ENCODE peak calls at places on chromosome 16, in five cellular contexts. L, W, K, A and N are unnamed samples.

GRCh38 chr16:87344931-87345631 is 27.9 kb upstream of the C16orf95 start:
- DNase-seq in L (no peak), W (peak), K (no peak), A (no peak), N (no peak)

GRCh38 chr16:2704983-2705275 is 15.1 kb downstream of the PRSS27 start:
- DNase-seq in L (no peak), W (no peak), K (no peak), A (no peak), N (no peak)

GRCh38 chr16:74752258-74752657 is 22.4 kb downstream of the FA2H start:
- DNase-seq in L (no peak), W (no peak), K (no peak), A (no peak), N (no peak)

GRCh38 chr16:58047557-58048348 is 22.2 kb downstream of the MMP15 start:
- DNase-seq in L (no peak), W (no peak), K (no peak), A (no peak), N (no peak)

GRCh38 chr16:57141822-57142631 is 43.8 kb downstream of the PSME3IP1 start:
- DNase-seq in L (no peak), W (no peak), K (no peak), A (no peak), N (no peak)

GRCh38 chr16:35792516-35793285 is 2333.3 kb downstream of the TP53TG3F start:
- DNase-seq in L (no peak), W (no peak), K (no peak), A (no peak), N (no peak)

GRCh38 chr16:4558026-4558425 is 1.9 kb downstream of the C16orf96 start:
- DNase-seq in L (no peak), W (no peak), K (no peak), A (no peak), N (no peak)

GRCh38 chr16:3829631-3830536 is 50.6 kb downstream of the CREBBP start:
- DNase-seq in L (no peak), W (no peak), K (no peak), A (no peak), N (no peak)

GRCh38 chr16:49834496-49835009 is 21.4 kb downstream of the ZNF423 start:
- DNase-seq in L (no peak), W (no peak), K (no peak), A (peak), N (no peak)

GRCh38 chr16:6165330-6165984 is 1067.9 kb upstream of the EEF2KMT start:
- DNase-seq in L (no peak), W (no peak), K (peak), A (no peak), N (no peak)

GRCh38 chr16:10664720-10665126 is 30.0 kb downstream of the TEKT5 start:
- DNase-seq in L (peak), W (no peak), K (no peak), A (no peak), N (no peak)

GRCh38 chr16:57297856-57298255 is 13.4 kb upstream of the PLLP start:
- DNase-seq in L (no peak), W (peak), K (no peak), A (no peak), N (no peak)

DNA sequence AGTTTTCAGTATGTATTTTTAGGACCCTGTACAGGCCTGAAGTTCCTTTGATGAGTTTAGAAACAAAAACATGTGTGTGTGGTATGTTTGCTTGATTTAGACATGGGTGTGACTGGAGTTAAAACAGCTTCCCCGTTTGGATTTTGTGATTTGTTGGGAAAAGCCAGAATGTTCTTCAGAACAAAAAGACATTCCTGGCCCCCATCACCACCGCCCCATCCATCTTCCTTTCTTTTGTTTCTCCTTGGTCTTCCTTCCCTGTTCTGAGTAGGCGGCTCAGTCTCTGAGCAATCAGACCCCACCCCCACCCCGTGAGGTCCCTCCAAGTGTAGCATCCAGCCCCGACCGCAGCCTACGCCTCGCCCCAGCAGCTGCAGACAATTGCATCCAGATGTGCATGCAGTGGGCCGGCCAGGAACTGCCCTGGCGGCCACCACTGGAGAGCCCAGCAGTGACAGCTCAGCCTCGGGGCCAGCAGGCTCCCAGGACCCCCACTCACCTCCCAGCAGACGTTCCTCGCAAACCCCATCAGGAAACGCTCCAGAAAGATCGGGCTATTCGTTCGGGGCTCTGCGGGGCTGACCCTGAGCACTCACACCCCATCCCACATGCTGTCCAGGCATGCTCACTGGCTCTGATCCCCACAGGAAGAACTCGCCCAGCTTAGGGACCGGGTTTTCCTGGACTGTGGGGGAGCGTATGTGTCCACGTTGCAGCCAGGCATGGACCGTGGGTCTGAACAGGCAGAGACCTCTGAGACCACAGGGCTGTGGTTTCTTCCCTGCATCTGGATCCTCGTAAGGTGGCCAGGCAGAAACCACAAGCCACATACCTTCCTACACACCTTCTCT is 99.8 kb upstream of the CDH5 start:
- DNase-seq in L (no peak), W (no peak), K (no peak), A (peak), N (no peak)
- TF ChIP-seq CTCF in L (no peak), W (no peak), K (no peak), A (no peak), N (no peak)

GRCh38 chr16:82344157-82344556 is 174.1 kb upstream of the MPHOSPH6 start:
- DNase-seq in L (no peak), W (no peak), K (peak), A (no peak), N (no peak)
- TF ChIP-seq CTCF in L (peak), W (no peak), K (no peak), A (no peak), N (peak)

GRCh38 chr16:90026135-90026534 is 6.9 kb upstream of the DBNDD1 start:
- DNase-seq in L (no peak), W (no peak), K (peak), A (no peak), N (no peak)
- TF ChIP-seq CTCF in L (peak), W (no peak), K (no peak), A (no peak), N (no peak)

DNA sequence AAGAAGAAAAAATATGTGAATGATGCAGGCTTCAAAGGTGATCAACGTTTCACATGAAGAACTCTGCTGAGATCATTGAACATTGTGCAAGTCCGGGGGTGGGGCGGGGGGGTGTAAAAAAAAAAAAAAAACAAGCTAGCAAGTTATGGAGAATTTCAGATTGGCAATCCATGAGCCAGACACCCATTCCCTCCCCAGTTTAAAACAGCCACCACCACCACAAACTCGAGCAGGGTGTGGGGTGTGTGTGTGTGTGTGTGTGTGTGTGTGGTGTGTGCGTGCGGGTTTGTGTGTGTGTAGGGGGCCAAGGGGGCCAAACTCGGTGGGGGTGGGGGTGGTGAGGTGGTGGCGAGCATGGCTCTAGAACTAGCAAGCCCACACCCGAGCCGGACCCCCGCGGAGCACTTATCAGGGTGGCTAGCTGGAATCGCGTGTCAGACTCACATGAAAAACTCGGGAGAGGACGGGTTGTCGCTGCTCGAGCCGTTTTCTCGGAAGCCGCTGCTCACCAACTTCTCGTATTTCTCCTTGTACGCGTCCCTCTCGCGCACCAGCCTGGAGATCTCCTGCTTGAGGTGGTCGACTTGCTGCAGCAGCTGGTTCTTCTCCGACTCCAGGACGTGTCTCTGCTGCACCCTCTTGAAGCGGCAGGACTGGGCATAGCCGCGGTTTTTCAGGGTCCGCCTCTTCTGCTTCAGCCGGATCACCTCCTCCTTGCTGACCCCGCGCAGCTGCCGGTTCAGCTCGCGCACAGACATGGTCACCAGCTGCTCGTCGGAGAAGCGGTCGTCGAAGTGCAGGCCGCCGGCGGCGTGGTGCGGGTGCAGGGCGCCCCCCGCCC is 2.0 kb downstream of the MAF start:
- DNase-seq in L (peak), W (peak), K (peak), A (peak), N (peak)
- TF ChIP-seq CTCF in L (no peak), W (no peak), K (no peak), A (peak), N (peak)